ENCODE peak calls at places on chromosomes 1 and 21, in six cellular contexts. L is pancreas, P is uterus, X is AG04450, N is MM.1S, Y is psoas muscle. J is an unnamed sample. For H3K9me3, the result is how much of the 10 kb centered on the place peaks cover.

GRCh38 chr1:203744008-203744972 is 20.7 kb upstream of the LAX1 start:
- DNase-seq in L (no peak), P (peak), X (no peak), N (peak), Y (peak), J (peak)

GRCh38 chr1:204405988-204406387 is 5.6 kb downstream of the PPP1R15B start:
- DNase-seq in L (no peak), P (no peak), X (no peak), N (no peak), Y (no peak), J (no peak)

GRCh38 chr1:117928881-117929339 is 511 bp downstream of the GDAP2 start:
- DNase-seq in L (peak), P (peak), X (peak), N (peak), Y (peak), J (peak)

GRCh38 chr1:156870734-156871133 is 10.1 kb downstream of the NTRK1 start:
- DNase-seq in L (no peak), P (no peak), X (peak), N (no peak), Y (peak), J (no peak)

GRCh38 chr1:41662656-41663437 is 178.4 kb upstream of the EDN2 start:
- DNase-seq in L (no peak), P (peak), X (no peak), N (no peak), Y (peak), J (peak)

GRCh38 chr1:230977781-230978490 is 725 bp downstream of the TTC13 start:
- DNase-seq in L (peak), P (peak), X (no peak), N (peak), Y (peak), J (no peak)

GRCh38 chr1:179771509-179771908 is 28.4 kb downstream of the FAM163A start:
- DNase-seq in L (no peak), P (no peak), X (no peak), N (no peak), Y (no peak), J (no peak)

GRCh38 chr21:35232545-35233176 is 183.6 kb upstream of the RUNX1 start:
- DNase-seq in L (no peak), P (no peak), X (no peak), N (no peak), Y (no peak), J (no peak)

GRCh38 chr1:52571783-52572182 is 18.9 kb upstream of the TUT4 start:
- DNase-seq in L (no peak), P (no peak), X (no peak), N (peak), Y (no peak), J (no peak)

GRCh38 chr1:181086926-181087325 is 1.6 kb upstream of the IER5 start:
- DNase-seq in L (no peak), P (no peak), X (no peak), N (no peak), Y (no peak), J (no peak)

GRCh38 chr1:150487763-150488115 is 520 bp downstream of the TARS2 start:
- DNase-seq in L (no peak), P (no peak), X (no peak), N (no peak), Y (no peak), J (no peak)

GRCh38 chr1:40862008-40862863 is at the start of gene CITED4:
- DNase-seq in L (peak), P (peak), X (peak), N (peak), Y (peak), J (peak)

GRCh38 chr1:53198241-53198651 is 1.6 kb downstream of the CPT2 start:
- DNase-seq in L (no peak), P (no peak), X (no peak), N (no peak), Y (no peak), J (no peak)

GRCh38 chr1:221794079-221794670 is 52.3 kb upstream of the DUSP10 start:
- DNase-seq in L (no peak), P (no peak), X (peak), N (no peak), Y (no peak), J (no peak)

GRCh38 chr1:109246141-109246551 is 3.2 kb upstream of the CELSR2 start:
- DNase-seq in L (no peak), P (no peak), X (no peak), N (no peak), Y (no peak), J (no peak)

GRCh38 chr1:208159542-208160258 is 84.5 kb downstream of the PLXNA2 start:
- DNase-seq in L (no peak), P (peak), X (peak), N (no peak), Y (peak), J (no peak)

GRCh38 chr1:20164694-20165202 is 21.1 kb upstream of the UBXN10 start:
- DNase-seq in L (no peak), P (no peak), X (no peak), N (no peak), Y (no peak), J (no peak)

GRCh38 chr1:20601123-20601825 is 12.4 kb downstream of the CDA start:
- DNase-seq in L (no peak), P (no peak), X (no peak), N (no peak), Y (no peak), J (no peak)

GRCh38 chr1:43789604-43790288 is 82.4 kb downstream of the ST3GAL3 start:
- DNase-seq in L (no peak), P (no peak), X (no peak), N (peak), Y (no peak), J (no peak)

GRCh38 chr1:12344611-12345299 is 114.9 kb downstream of the VPS13D start:
- DNase-seq in L (no peak), P (no peak), X (no peak), N (no peak), Y (no peak), J (no peak)

GRCh38 chr1:228096416-228097332 is 6.5 kb downstream of the C1orf35 start:
- DNase-seq in L (peak), P (peak), X (no peak), N (no peak), Y (peak), J (no peak)

GRCh38 chr1:151806170-151806569 is 951 bp upstream of the LINGO4 start:
- DNase-seq in L (peak), P (no peak), X (no peak), N (no peak), Y (no peak), J (no peak)

GRCh38 chr1:239676522-239677273 is 290.3 kb downstream of the CHRM3 start:
- DNase-seq in L (no peak), P (no peak), X (no peak), N (no peak), Y (no peak), J (no peak)

GRCh38 chr1:98454666-98455065 is 206.9 kb upstream of the SNX7 start:
- DNase-seq in L (no peak), P (no peak), X (no peak), N (no peak), Y (no peak), J (no peak)

GRCh38 chr1:18902523-18903312 is at the start of gene ALDH4A1:
- DNase-seq in L (peak), P (peak), X (peak), N (peak), Y (peak), J (peak)

GRCh38 chr1:11749203-11749689 is 12.7 kb upstream of the C1orf167 start:
- DNase-seq in L (peak), P (no peak), X (no peak), N (peak), Y (peak), J (no peak)

GRCh38 chr1:174800221-174800791 is 199.4 kb upstream of the CACYBP start:
- DNase-seq in L (no peak), P (no peak), X (no peak), N (no peak), Y (no peak), J (no peak)

GRCh38 chr1:58768332-58768731 is 15.5 kb downstream of the JUN start:
- DNase-seq in L (no peak), P (no peak), X (no peak), N (no peak), Y (no peak), J (no peak)

GRCh38 chr21:17554619-17555472 is 42.0 kb downstream of the CXADR start:
- DNase-seq in L (no peak), P (no peak), X (no peak), N (no peak), Y (no peak), J (no peak)

GRCh38 chr1:214281902-214282695 is 1.1 kb downstream of the SMYD2 start:
- DNase-seq in L (no peak), P (peak), X (peak), N (peak), Y (peak), J (no peak)

GRCh38 chr1:13628218-13628617 is 44.6 kb downstream of the PDPN start:
- DNase-seq in L (no peak), P (no peak), X (no peak), N (no peak), Y (no peak), J (no peak)

GRCh38 chr21:34229361-34229760 is 134.4 kb upstream of the KCNE2 start:
- DNase-seq in L (no peak), P (no peak), X (no peak), N (no peak), Y (no peak), J (no peak)

GRCh38 chr1:218224101-218224500 is 61.0 kb upstream of the RRP15 start:
- DNase-seq in L (no peak), P (no peak), X (no peak), N (no peak), Y (no peak), J (no peak)

GRCh38 chr21:45078371-45078770 is 4.0 kb downstream of the ADARB1 start:
- DNase-seq in L (no peak), P (no peak), X (no peak), N (no peak), Y (no peak), J (no peak)

GRCh38 chr1:235783148-235783776 is 83.4 kb downstream of the LYST start:
- DNase-seq in L (no peak), P (no peak), X (peak), N (peak), Y (no peak), J (no peak)

GRCh38 chr1:52393174-52393573 is 11.0 kb downstream of the ORC1 start:
- DNase-seq in L (no peak), P (no peak), X (no peak), N (no peak), Y (no peak), J (no peak)

GRCh38 chr1:111193712-111194480 is 6.5 kb downstream of the DENND2D start:
- DNase-seq in L (no peak), P (no peak), X (no peak), N (no peak), Y (no peak), J (no peak)

DNA sequence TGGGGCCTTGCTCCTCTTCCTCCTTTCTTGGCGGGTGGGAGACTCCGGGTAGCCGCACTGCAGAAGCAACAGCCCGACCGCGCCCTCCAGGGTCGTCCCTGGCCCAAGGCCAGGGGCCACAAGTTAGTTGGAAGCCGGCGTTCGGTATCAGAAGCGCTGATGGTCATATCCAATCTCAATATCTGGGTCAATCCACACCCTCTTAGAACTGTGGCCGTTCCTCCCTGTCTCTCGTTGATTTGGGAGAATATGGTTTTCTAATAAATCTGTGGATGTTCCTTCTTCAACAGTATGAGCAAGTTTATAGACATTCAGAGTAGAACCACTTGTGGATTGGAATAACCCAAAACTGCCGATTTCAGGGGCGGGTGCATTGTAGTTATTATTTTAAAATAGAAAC is 2.5 kb downstream of the OLIG2 start:
- DNase-seq in L (no peak), P (no peak), X (no peak), N (no peak), Y (no peak), J (no peak)
- H3K9me3 ChIP-seq in L (under half), P (under half), X (under half), N (under half), Y (under half), J (under half)

GRCh38 chr21:10521091-10521598 is at the start of gene TPTE:
- DNase-seq in L (peak), P (no peak), X (no peak), N (no peak), Y (no peak), J (no peak)
- H3K9me3 ChIP-seq in L (under half), P (under half), X (under half), N (under half), Y (under half), J (under half)

GRCh38 chr1:38015978-38016640 is 3.6 kb downstream of the UTP11 start:
- DNase-seq in L (no peak), P (no peak), X (no peak), N (no peak), Y (peak), J (no peak)

GRCh38 chr1:38018864-38019343 is 6.4 kb downstream of the UTP11 start:
- DNase-seq in L (no peak), P (no peak), X (no peak), N (no peak), Y (no peak), J (no peak)

GRCh38 chr1:38014171-38014570 is 1.6 kb downstream of the UTP11 start:
- DNase-seq in L (no peak), P (no peak), X (no peak), N (no peak), Y (no peak), J (no peak)

GRCh38 chr1:38013027-38013588 is 574 bp downstream of the UTP11 start:
- DNase-seq in L (no peak), P (no peak), X (no peak), N (no peak), Y (no peak), J (no peak)

GRCh38 chr1:38014724-38015424 is 2.3 kb downstream of the UTP11 start:
- DNase-seq in L (no peak), P (no peak), X (no peak), N (no peak), Y (peak), J (no peak)
- H3K9me3 ChIP-seq in L (under half), P (under half), X (under half), N (under half), Y (under half), J (under half)

GRCh38 chr1:2880086-2880485 is 78.6 kb upstream of the TTC34 start:
- DNase-seq in L (no peak), P (no peak), X (no peak), N (no peak), Y (no peak), J (no peak)

GRCh38 chr1:2879591-2879990 is 78.1 kb upstream of the TTC34 start:
- DNase-seq in L (no peak), P (no peak), X (no peak), N (no peak), Y (no peak), J (no peak)

GRCh38 chr1:2878591-2878990 is 77.1 kb upstream of the TTC34 start:
- DNase-seq in L (no peak), P (no peak), X (no peak), N (no peak), Y (no peak), J (no peak)

GRCh38 chr1:2877391-2877790 is 75.9 kb upstream of the TTC34 start:
- DNase-seq in L (no peak), P (no peak), X (no peak), N (no peak), Y (no peak), J (no peak)

DNA sequence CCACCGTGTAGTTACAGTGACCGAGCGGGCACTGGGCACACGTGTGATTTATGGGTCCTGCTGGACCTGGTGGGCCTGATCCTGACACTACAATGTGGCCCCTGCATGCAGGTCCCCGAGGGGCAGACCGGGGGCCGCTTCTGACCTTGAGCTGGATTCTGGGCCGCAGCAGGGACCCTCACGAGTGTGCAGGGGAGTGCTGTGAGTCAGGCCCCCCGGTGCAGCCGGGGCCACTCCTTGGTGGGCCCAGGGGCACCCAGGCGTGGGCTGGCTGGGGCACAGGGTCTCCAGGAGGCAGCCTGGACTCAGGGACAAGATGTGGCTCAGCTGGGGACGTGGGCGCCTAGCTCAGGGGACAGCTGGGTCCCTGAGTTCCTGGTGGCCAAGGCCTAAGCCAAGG is 77.5 kb upstream of the TTC34 start:
- DNase-seq in L (no peak), P (no peak), X (no peak), N (no peak), Y (no peak), J (no peak)
- H3K9me3 ChIP-seq in L (under half), P (under half), X (half or more), N (under half), Y (under half), J (under half)

DNA sequence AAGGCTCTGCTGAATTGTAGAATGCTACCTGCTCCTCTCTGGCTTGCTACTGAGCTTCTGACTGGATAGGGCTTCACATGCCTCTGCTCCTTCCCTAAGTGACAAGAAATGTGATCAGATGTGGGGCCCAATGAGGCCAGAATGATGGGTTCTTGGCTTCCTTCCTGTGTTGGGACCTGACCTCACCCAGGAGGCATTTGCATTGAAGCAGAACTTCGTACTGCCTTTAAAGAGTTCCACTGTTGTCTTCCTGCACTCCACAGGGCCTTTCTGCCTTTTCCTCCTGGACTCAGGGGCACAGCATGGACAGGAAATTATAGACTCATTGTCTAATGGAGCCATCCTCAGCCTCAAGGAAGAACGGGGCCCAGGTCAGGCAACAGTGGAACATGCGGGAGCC is 14.3 kb downstream of the ZNF670 start:
- DNase-seq in L (no peak), P (no peak), X (no peak), N (no peak), Y (no peak), J (no peak)
- H3K9me3 ChIP-seq in L (under half), P (under half), X (under half), N (under half), Y (under half), J (under half)

DNA sequence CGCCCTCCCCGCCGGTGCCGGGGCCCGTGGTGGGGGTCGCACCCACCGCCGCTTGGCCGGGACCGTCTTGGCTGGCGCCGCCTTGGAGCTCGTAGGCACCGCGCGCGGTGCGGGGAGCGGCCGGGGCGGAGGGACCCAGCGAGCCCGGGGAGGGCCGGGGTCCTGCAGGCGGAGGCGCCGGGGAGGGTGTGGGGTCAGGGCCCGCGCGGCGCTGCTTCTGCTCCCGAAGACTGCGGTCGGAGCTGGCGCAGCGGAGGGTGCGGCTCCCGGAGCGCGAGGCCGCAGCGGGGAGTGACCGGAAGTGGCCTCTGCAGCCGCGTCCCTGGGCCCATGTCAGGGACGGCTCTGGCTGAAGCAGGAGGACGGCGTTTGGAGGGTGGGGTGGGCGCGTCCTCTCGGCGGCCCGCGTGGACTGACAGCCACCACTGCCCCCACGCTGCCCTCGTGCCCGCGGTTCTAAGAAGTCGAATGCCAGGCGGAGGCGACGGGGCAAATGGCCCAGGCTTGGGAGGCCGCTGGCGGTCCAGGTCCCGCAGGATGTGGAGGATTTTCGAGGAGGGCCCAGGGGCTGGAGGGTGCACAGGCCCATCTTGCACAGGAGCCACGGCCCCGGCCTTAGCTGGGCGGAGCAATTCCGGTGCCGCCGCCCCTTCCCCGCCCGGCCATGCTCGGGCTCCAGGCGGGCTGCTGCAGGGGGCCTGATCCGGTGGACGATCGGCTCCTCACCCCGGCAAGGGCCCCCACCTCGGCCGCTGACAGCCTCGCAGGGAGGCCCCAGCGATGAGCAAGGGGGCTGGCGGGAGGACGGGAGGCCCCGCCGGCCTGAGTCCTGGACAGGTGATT is 7.7 kb upstream of the ZNF669 start:
- DNase-seq in L (peak), P (peak), X (peak), N (no peak), Y (peak), J (no peak)
- H3K9me3 ChIP-seq in L (under half), P (under half), X (under half), N (under half), Y (under half), J (under half)

GRCh38 chr1:171834831-171835230 is 6.5 kb upstream of the DNM3 start:
- DNase-seq in L (no peak), P (no peak), X (no peak), N (no peak), Y (no peak), J (no peak)
- H3K9me3 ChIP-seq in L (under half), P (under half), X (under half), N (under half), Y (under half), J (under half)

GRCh38 chr1:71587961-71588360 is 507.1 kb upstream of the ZRANB2 start:
- DNase-seq in L (no peak), P (no peak), X (peak), N (peak), Y (no peak), J (no peak)
- H3K9me3 ChIP-seq in L (under half), P (under half), X (under half), N (under half), Y (under half), J (under half)

J was measured in T-helper 17 cell.